ENCODE peak calls at places on chromosomes 5 and 9, in six cellular contexts. D is NCI-H748 treated with DMSO at 0.1 percent for 48 hours; F is fibroblast of villous mesenchyme; I is neural crest cell; P is NCI-H510A; K is stimulated activated naive B cell treated with anti-CD40 and anti-IgM and Interleukin-4, amounts not matched to agents 10 μg/mL and 1 μg/mL and 100 μg/mL, for 72 hours. U is an unnamed sample.

GRCh38 chr9:132942541-132943182 is 1.8 kb downstream of the TSC1 start:
- DNase-seq in K (no peak), I (no peak), P (no peak), D (no peak), F (peak), U (no peak)

GRCh38 chr9:111870774-111871542 is 25.7 kb upstream of the UGCG start:
- DNase-seq in F (no peak), K (no peak), P (no peak), I (no peak), D (no peak), U (no peak)

GRCh38 chr5:140925806-140926205 is 293 bp upstream of the PCDHAC1 start:
- DNase-seq in D (no peak), I (no peak), P (no peak), F (no peak), K (no peak), U (no peak)

GRCh38 chr5:67617051-67617450 is 420.5 kb upstream of the CD180 start:
- DNase-seq in I (no peak), D (no peak), F (no peak), P (no peak), K (no peak), U (no peak)

GRCh38 chr9:37732086-37732744 is 21.4 kb upstream of the TRMT10B start:
- DNase-seq in F (peak), K (no peak), D (no peak), P (no peak), I (no peak), U (no peak)

GRCh38 chr9:75993434-75993833 is 103.0 kb downstream of the PCSK5 start:
- DNase-seq in D (no peak), I (no peak), F (peak), K (no peak), P (no peak), U (no peak)

GRCh38 chr5:180557201-180557809 is 34.0 kb downstream of the SCGB3A1 start:
- DNase-seq in I (no peak), D (no peak), P (no peak), F (no peak), K (no peak), U (no peak)

GRCh38 chr5:21646469-21646868 is 1206.7 kb downstream of the CDH12 start:
- DNase-seq in I (no peak), F (peak), K (no peak), P (no peak), D (no peak), U (no peak)

GRCh38 chr9:108609227-108609894 is 246.4 kb downstream of the ACTL7B start:
- DNase-seq in F (no peak), D (no peak), K (no peak), P (no peak), I (no peak), U (no peak)

GRCh38 chr9:137555179-137555578 is 3.5 kb downstream of the MRPL41 start:
- DNase-seq in K (no peak), D (no peak), F (no peak), P (no peak), I (no peak), U (no peak)

GRCh38 chr5:82676663-82677062 is 398.5 kb upstream of the RPS23 start:
- DNase-seq in I (no peak), P (no peak), F (no peak), D (no peak), K (peak), U (no peak)

GRCh38 chr5:140351609-140352334 is 5.4 kb upstream of the HBEGF start:
- DNase-seq in P (no peak), K (peak), D (peak), F (peak), I (peak), U (peak)

GRCh38 chr5:178612299-178612698 is 14.6 kb downstream of the CLK4 start:
- DNase-seq in F (no peak), P (no peak), D (no peak), I (no peak), K (no peak), U (no peak)

GRCh38 chr5:59079622-59080620 is 497.0 kb downstream of the RAB3C start:
- DNase-seq in F (peak), D (no peak), K (no peak), P (no peak), I (no peak), U (no peak)

GRCh38 chr5:149072791-149073190 is 9.9 kb upstream of the SH3TC2 start:
- DNase-seq in K (no peak), D (no peak), P (no peak), I (no peak), F (no peak), U (no peak)

GRCh38 chr9:21777701-21778100 is 24.7 kb upstream of the MTAP start:
- DNase-seq in I (no peak), D (no peak), F (peak), K (no peak), P (no peak), U (no peak)